ENCODE peak calls at places on chromosomes 6 and 20, in seven cellular contexts. S, U, R, J, E, P and C are unnamed samples.

GRCh38 chr20:38670786-38671185 is 53.5 kb upstream of the SLC32A1 start:
- DNase-seq in J (no peak), U (no peak), S (no peak), R (no peak), E (no peak), P (no peak), C (no peak)

GRCh38 chr6:33169286-33170175 is 22.7 kb downstream of the COL11A2 start:
- DNase-seq in E (no peak), U (no peak), S (no peak), R (no peak), P (no peak), J (no peak), C (no peak)

GRCh38 chr6:157823523-157824370 is 701 bp downstream of the SNX9 start:
- DNase-seq in U (peak; percentile 78), P (peak; percentile 44), S (peak; percentile 83), R (peak; percentile 43), E (peak; percentile 85), J (peak; percentile 70), C (peak; percentile 76)

GRCh38 chr6:84774174-84775158 is 10.1 kb upstream of the TBX18 start:
- DNase-seq in J (peak; percentile 79), S (peak; percentile 60), U (peak; percentile 48), P (no peak), E (peak; percentile 47), R (peak; percentile 35), C (no peak)

GRCh38 chr6:90915224-90915915 is 328.5 kb upstream of the MAP3K7 start:
- DNase-seq in J (no peak), R (no peak), S (no peak), U (no peak), P (no peak), E (no peak), C (no peak)

GRCh38 chr6:34517966-34518365 is 38.2 kb downstream of the SPDEF start:
- DNase-seq in S (no peak), U (no peak), P (no peak), J (no peak), R (no peak), E (no peak), C (no peak)

GRCh38 chr20:45163071-45163803 is 11.5 kb upstream of the PI3 start:
- DNase-seq in S (no peak), U (no peak), P (no peak), R (no peak), J (no peak), E (no peak), C (no peak)

GRCh38 chr20:16639027-16639941 is 66.0 kb upstream of the KIF16B start:
- DNase-seq in E (no peak), U (no peak), P (no peak), S (no peak), J (no peak), R (no peak), C (no peak)

GRCh38 chr20:38649275-38649891 is 47.8 kb downstream of the ARHGAP40 start:
- DNase-seq in R (peak; percentile 23), J (peak; percentile 67), P (no peak), E (no peak), U (peak; percentile 49), S (peak; percentile 58), C (no peak)

GRCh38 chr20:62120990-62121775 is 1.1 kb upstream of the LSM14B start:
- DNase-seq in U (no peak), P (no peak), R (peak; percentile 20), S (peak; percentile 70), E (no peak), J (no peak), C (peak; percentile 17)

GRCh38 chr20:8213831-8214587 is 81.9 kb downstream of the PLCB1 start:
- DNase-seq in U (no peak), P (no peak), R (no peak), J (no peak), S (no peak), E (no peak), C (no peak)

GRCh38 chr20:58127731-58128130 is 100.7 kb downstream of the ANKRD60 start:
- DNase-seq in J (peak; percentile 13), U (peak; percentile 95), P (no peak), R (peak; percentile 25), E (peak; percentile 99), S (peak; percentile 99), C (no peak)

GRCh38 chr6:114218421-114218820 is 124.4 kb downstream of the HS3ST5 start:
- DNase-seq in R (no peak), S (no peak), J (no peak), E (no peak), U (no peak), P (no peak), C (no peak)